ENCODE peak calls at places on chromosomes 5 and 9, in five cellular contexts. G is natural killer cell, U is GM23338, T is lower lobe of right lung, O is fibroblast of pulmonary artery. I is an unnamed sample.

GRCh38 chr5:58080573-58080972 is 379.3 kb downstream of the PLK2 start:
- DNase-seq in G (no peak), U (peak; percentile 15), T (no peak), O (peak; percentile 56), I (no peak)

GRCh38 chr5:150783422-150783928 is 4.9 kb downstream of the SMIM3 start:
- DNase-seq in G (peak; percentile 49), U (peak; percentile 48), T (no peak), O (peak; percentile 92), I (no peak)

GRCh38 chr5:163878490-163878889 is 373.1 kb downstream of the MAT2B start:
- DNase-seq in G (no peak), U (no peak), T (no peak), O (no peak), I (no peak)

GRCh38 chr9:110257097-110257955 is 1.0 kb upstream of the TXN start:
- DNase-seq in G (no peak), U (peak; percentile 31), T (no peak), O (peak; percentile 19), I (no peak)

GRCh38 chr9:15246688-15247087 is 60.3 kb downstream of the TTC39B start:
- DNase-seq in G (no peak), U (no peak), T (no peak), O (no peak), I (no peak)

GRCh38 chr5:159826351-159827222 is 89.7 kb upstream of the ADRA1B start:
- DNase-seq in G (no peak), U (no peak), T (no peak), O (peak; percentile 79), I (no peak)

GRCh38 chr9:14535161-14535930 is 157.9 kb downstream of the ZDHHC21 start:
- DNase-seq in G (no peak), U (no peak), T (no peak), O (no peak), I (no peak)

GRCh38 chr9:73067074-73067473 is 84.6 kb upstream of the ANXA1 start:
- DNase-seq in G (no peak), U (peak; percentile 41), T (no peak), O (no peak), I (no peak)

GRCh38 chr5:1801954-1802295 is 718 bp downstream of the NDUFS6 start:
- DNase-seq in G (no peak), U (peak; percentile 73), T (no peak), O (no peak), I (no peak)

GRCh38 chr5:14582797-14583137 is 1.2 kb downstream of the OTULINL start:
- DNase-seq in G (no peak), U (no peak), T (peak; percentile 47), O (no peak), I (no peak)

GRCh38 chr9:72614057-72614456 is 92.6 kb downstream of the TMC1 start:
- DNase-seq in G (no peak), U (no peak), T (no peak), O (no peak), I (no peak)

GRCh38 chr5:168366124-168366523 is 74.7 kb downstream of the WWC1 start:
- DNase-seq in G (no peak), U (no peak), T (no peak), O (peak; percentile 79), I (no peak)

GRCh38 chr5:89703799-89704198 is 705.8 kb downstream of the CETN3 start:
- DNase-seq in G (no peak), U (peak; percentile 93), T (no peak), O (peak; percentile 4), I (no peak)

GRCh38 chr9:22208846-22209585 is 199.9 kb upstream of the CDKN2B start:
- DNase-seq in G (no peak), U (no peak), T (no peak), O (no peak), I (no peak)

GRCh38 chr9:80030801-80031200 is 459.0 kb downstream of the TLE4 start:
- DNase-seq in G (no peak), U (no peak), T (no peak), O (no peak), I (no peak)

GRCh38 chr5:93717162-93717561 is 24.2 kb downstream of the POU5F2 start:
- DNase-seq in G (no peak), U (no peak), T (peak; percentile 50), O (peak; percentile 72), I (no peak)

GRCh38 chr5:134184155-134185135 is 7.7 kb upstream of the SKP1 start:
- DNase-seq in G (peak; percentile 70), U (peak; percentile 87), T (peak; percentile 73), O (peak; percentile 75), I (peak; percentile 68)

GRCh38 chr9:100639851-100640250 is 62.0 kb downstream of the CAVIN4 start:
- DNase-seq in G (no peak), U (no peak), T (no peak), O (no peak), I (no peak)

GRCh38 chr9:21153688-21154608 is 12.3 kb upstream of the IFNW1 start:
- DNase-seq in G (no peak), U (peak; percentile 71), T (peak; percentile 38), O (peak; percentile 31), I (no peak)

GRCh38 chr9:123327697-123328100 is 28.3 kb upstream of the CRB2 start:
- DNase-seq in G (no peak), U (peak; percentile 41), T (peak; percentile 79), O (no peak), I (no peak)

GRCh38 chr9:130988905-130989304 is 20.1 kb upstream of the LAMC3 start:
- DNase-seq in G (no peak), U (no peak), T (no peak), O (no peak), I (no peak)

GRCh38 chr5:150671509-150672236 is 10.6 kb downstream of the MYOZ3 start:
- DNase-seq in G (no peak), U (peak; percentile 85), T (no peak), O (no peak), I (no peak)

GRCh38 chr5:13276143-13276542 is 668.3 kb downstream of the DNAH5 start:
- DNase-seq in G (no peak), U (no peak), T (no peak), O (no peak), I (no peak)

GRCh38 chr9:128251701-128252100 is 24.1 kb downstream of the GOLGA2 start:
- DNase-seq in G (no peak), U (no peak), T (no peak), O (peak; percentile 41), I (no peak)

GRCh38 chr5:116274251-116274650 is 189.4 kb downstream of the COMMD10 start:
- DNase-seq in G (no peak), U (no peak), T (no peak), O (no peak), I (no peak)

GRCh38 chr5:2282034-2282690 is 399.4 kb upstream of the IRX4 start:
- DNase-seq in G (no peak), U (no peak), T (no peak), O (no peak), I (no peak)

GRCh38 chr5:126883801-126884200 is 106.9 kb downstream of the LMNB1 start:
- DNase-seq in G (no peak), U (no peak), T (no peak), O (peak; percentile 25), I (no peak)

GRCh38 chr5:31364881-31365636 is 166.8 kb downstream of the DROSHA start:
- DNase-seq in G (no peak), U (no peak), T (no peak), O (peak; percentile 43), I (no peak)

GRCh38 chr5:140322751-140323731 is 20.1 kb upstream of the PFDN1 start:
- DNase-seq in G (no peak), U (peak; percentile 9), T (no peak), O (peak; percentile 95), I (no peak)

GRCh38 chr5:108260105-108260857 is 121.6 kb downstream of the FBXL17 start:
- DNase-seq in G (peak; percentile 39), U (peak; percentile 95), T (peak; percentile 55), O (peak; percentile 93), I (peak; percentile 55)

GRCh38 chr5:179381691-179382090 is 36.4 kb upstream of the ADAMTS2 start:
- DNase-seq in G (no peak), U (no peak), T (no peak), O (no peak), I (no peak)

GRCh38 chr5:95801961-95802360 is 20.6 kb downstream of the GLRX start:
- DNase-seq in G (no peak), U (no peak), T (no peak), O (no peak), I (no peak)

GRCh38 chr9:5402217-5402616 is 35.5 kb downstream of the PLGRKT start:
- DNase-seq in G (no peak), U (peak; percentile 49), T (no peak), O (no peak), I (no peak)
- TF ChIP-seq CTCF in G (no peak), U (no peak), T (no peak), O (no peak), I (no peak)

GRCh38 chr5:72082048-72082447 is 25.2 kb upstream of the MAP1B start:
- DNase-seq in G (no peak), U (no peak), T (no peak), O (no peak), I (no peak)
- TF ChIP-seq CTCF in G (no peak), U (peak; percentile 13), T (no peak), O (no peak), I (no peak)

DNA sequence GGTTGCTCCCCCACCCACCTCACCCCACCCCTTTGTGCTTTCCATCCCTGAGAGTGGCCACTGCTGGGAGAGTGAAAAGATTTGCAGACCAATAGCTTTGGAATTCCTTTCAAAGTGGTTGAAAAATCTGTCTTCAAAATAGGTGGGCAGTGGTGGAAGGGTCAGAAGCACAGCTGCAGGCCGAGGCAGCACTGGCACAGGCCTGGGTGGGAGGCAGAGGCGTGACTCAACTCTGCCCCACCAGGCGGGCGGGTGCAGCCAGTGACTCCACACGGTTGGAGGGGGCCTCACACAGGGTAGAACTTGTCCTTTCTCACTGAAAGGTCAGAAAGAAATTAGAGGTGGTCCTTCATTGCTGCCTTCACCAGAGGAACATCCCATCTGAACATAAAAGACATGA is 214.9 kb upstream of the TBCA start:
- DNase-seq in G (no peak), U (peak; percentile 44), T (no peak), O (no peak), I (no peak)
- TF ChIP-seq CTCF in G (no peak), U (peak; percentile 34), T (no peak), O (no peak), I (no peak)

GRCh38 chr5:43396762-43397304 is 15.4 kb downstream of the CCL28 start:
- DNase-seq in G (peak; percentile 58), U (peak; percentile 83), T (peak; percentile 80), O (peak; percentile 22), I (no peak)

GRCh38 chr5:43400082-43400481 is 12.1 kb downstream of the CCL28 start:
- DNase-seq in G (no peak), U (no peak), T (no peak), O (peak; percentile 48), I (no peak)

DNA sequence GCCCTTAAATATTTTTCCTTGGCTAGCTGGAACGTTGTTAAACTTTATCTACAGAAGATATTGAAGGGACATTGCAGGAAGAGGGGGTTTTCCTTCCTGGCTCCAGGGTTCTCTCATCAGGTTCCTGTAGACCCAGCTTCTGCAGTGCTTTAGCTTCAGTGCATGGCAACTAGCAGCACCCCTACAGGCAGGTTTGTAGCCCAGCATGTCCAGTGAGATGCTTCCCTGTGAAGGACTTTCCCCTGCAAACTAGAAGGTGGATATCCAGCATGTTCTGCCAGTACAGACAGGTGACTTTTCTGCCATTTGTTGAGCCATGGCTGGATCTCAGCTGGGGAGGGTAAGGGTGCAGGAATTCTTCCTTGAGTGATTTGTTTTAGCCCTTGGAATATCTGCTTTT is 10.4 kb downstream of the CCL28 start:
- DNase-seq in G (no peak), U (peak; percentile 25), T (no peak), O (peak; percentile 22), I (no peak)
- TF ChIP-seq CTCF in G (no peak), U (no peak), T (no peak), O (peak; percentile 51), I (no peak)

I was measured in omental fat pad.